ENCODE peak calls at places on chromosomes 2 and 18, in four cellular contexts. I is ascending aorta, A is cardiac muscle cell, Z is AG04450. O is an unnamed sample.

GRCh38 chr2:22282902-22283301 is 1102.1 kb upstream of the KLHL29 start:
- DNase-seq in A (peak; percentile 95), I (no peak), Z (no peak), O (no peak)

GRCh38 chr2:234293973-234294372 is 202.9 kb downstream of the ARL4C start:
- DNase-seq in I (no peak), Z (no peak), A (no peak), O (no peak)

GRCh38 chr18:13245481-13246000 is 27.0 kb downstream of the LDLRAD4 start:
- DNase-seq in Z (no peak), I (no peak), A (no peak), O (no peak)

GRCh38 chr2:241983571-241984270 is 114.2 kb downstream of the RTP5 start:
- DNase-seq in I (no peak), Z (no peak), A (no peak), O (no peak)

GRCh38 chr2:132415256-132416079 is 1.1 kb upstream of the GPR39 start:
- DNase-seq in Z (no peak), I (no peak), A (peak; percentile 20), O (no peak)

GRCh38 chr2:203718087-203718486 is 11.6 kb downstream of the CD28 start:
- DNase-seq in Z (no peak), I (no peak), A (peak; percentile 53), O (no peak)

GRCh38 chr2:209476367-209477191 is 52.7 kb downstream of the MAP2 start:
- DNase-seq in I (no peak), Z (no peak), A (peak; percentile 96), O (no peak)

GRCh38 chr2:148130571-148130970 is 109.7 kb downstream of the MBD5 start:
- DNase-seq in I (no peak), A (peak; percentile 21), Z (peak; percentile 15), O (peak; percentile 14)

GRCh38 chr2:233707979-233708644 is 4.6 kb upstream of the UGT1A5 start:
- DNase-seq in A (peak; percentile 59), I (no peak), Z (no peak), O (no peak)

GRCh38 chr2:57685047-57685446 is 361.6 kb upstream of the VRK2 start:
- DNase-seq in Z (no peak), A (no peak), I (no peak), O (no peak)
- TF ChIP-seq CTCF in Z (no peak), A (no peak), I (no peak), O (no peak)

GRCh38 chr2:173571887-173572680 is 217.4 kb downstream of the CDCA7 start:
- DNase-seq in I (no peak), A (peak; percentile 34), Z (no peak), O (no peak)
- H3K4me3 ChIP-seq in I (no peak overlapping the region), A (no peak overlapping the region), Z (no peak overlapping the region), O (no peak overlapping the region)

DNA sequence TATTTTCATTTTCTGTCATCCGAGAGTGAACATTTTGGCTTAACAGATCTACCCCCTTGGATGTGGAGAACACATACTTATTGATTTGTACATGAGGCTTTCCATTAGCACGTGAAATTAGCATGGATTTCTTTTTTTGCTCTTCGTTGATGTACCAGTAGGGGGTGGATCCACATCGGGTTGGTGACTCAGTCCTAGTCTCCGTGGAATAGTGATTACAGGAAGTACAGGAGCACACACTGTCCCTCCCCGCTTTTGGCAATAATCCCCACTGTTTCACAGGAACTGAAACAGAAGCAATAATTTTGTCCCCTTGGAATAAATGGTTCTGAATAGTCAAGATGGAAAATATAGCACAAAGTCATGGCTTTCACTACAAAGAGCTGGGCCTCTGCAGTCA is 229.0 kb downstream of the GALR1 start:
- DNase-seq in Z (no peak), I (no peak), A (peak; percentile 58), O (no peak)
- TF ChIP-seq CTCF in Z (no peak), I (no peak), A (peak; percentile 27), O (no peak)

DNA sequence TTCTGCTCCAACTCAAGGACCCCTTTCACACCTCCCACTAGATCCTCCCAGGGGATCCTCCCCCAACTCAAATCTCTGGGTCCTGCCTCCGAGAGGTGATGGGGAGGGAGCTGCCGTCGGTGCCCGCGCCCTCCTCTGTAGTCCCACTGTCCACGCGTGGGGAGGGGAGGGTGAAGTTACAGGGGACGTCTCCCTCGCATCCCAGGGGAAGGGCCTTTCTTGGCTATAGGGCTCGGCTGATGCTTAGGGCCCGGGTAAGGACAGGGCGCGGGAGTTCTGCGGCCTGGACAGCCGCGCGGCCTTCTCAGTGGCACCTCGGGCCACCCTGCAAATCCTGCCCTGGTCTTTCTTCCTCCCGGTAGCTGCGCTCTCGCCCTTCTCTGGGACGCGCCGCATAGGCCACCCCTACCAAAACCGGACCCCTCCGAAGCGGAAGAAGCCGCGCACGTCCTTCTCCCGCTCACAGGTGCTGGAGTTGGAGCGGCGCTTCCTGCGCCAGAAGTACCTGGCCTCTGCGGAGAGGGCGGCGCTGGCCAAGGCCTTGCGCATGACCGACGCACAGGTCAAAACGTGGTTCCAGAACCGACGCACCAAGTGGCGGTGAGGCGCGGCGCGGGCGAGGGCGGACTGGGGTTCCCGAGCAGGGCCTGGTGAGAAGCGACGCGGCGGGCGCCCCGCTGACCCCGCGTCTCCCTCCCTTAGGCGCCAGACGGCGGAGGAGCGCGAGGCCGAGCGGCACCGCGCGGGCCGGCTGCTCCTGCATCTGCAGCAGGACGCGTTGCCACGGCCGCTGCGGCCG is 1.2 kb downstream of the TLX2 start:
- DNase-seq in Z (no peak), I (no peak), A (no peak), O (no peak)
- H3K4me3 ChIP-seq in Z (no peak overlapping the region), I (peak overlapping the region; percentile 58), A (peak overlapping the region; percentile 10), O (no peak overlapping the region)

DNA sequence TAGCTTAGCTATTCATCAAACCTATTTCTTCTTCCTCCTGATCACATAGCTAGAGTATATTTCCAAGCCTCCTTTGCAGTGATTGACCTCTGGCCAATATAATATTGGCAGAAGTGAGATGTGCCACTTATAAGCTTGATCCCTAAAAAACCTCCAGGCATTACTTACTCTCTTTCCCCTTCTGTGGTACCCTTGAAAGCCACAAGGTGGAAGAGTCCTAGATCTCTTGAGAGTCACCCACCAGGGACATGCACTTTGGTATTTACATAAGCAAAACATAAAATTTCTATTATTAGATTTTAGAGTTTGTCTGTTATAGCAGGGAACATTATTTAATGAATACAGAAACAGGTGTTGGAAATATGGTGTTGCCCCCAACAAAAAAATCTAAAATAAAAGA is 112.0 kb downstream of the EXOC6B start:
- DNase-seq in A (no peak), I (no peak), Z (no peak), O (no peak)
- TF ChIP-seq CTCF in A (peak; percentile 5), I (no peak), Z (peak; percentile 6), O (no peak)

GRCh38 chr2:199383006-199383405 is 74.7 kb downstream of the SATB2 start:
- DNase-seq in Z (no peak), A (no peak), I (no peak), O (no peak)

GRCh38 chr2:199379251-199379650 is 78.5 kb downstream of the SATB2 start:
- DNase-seq in Z (no peak), A (no peak), I (no peak), O (no peak)

GRCh38 chr2:199381531-199381930 is 76.2 kb downstream of the SATB2 start:
- DNase-seq in Z (no peak), A (no peak), I (no peak), O (no peak)

GRCh38 chr2:199384043-199384442 is 73.7 kb downstream of the SATB2 start:
- DNase-seq in I (no peak), Z (no peak), A (no peak), O (no peak)

DNA sequence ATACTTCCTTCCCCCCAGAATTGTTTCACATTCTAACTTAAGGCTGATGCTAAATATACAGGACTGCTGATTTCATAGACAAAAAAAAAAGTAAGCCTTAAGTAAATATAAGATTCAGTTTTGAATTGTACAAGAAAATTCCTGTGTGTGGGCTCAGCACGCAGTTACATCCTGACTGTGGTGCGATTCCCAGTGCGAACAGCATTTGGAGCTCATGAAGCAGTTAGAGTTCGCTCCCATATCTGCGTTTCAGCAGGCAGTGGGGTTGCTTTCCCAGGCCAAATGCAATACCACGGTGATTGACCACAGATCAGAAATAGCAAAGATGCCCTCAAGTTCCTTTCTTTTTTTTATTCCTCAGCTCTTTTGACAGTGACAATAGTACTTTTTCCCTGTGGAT is 75.6 kb downstream of the SATB2 start:
- DNase-seq in I (no peak), A (peak; percentile 4), Z (no peak), O (no peak)
- H3K4me3 ChIP-seq in I (no peak overlapping the region), A (no peak overlapping the region), Z (no peak overlapping the region), O (no peak overlapping the region)

GRCh38 chr2:48080534-48081316 is 174.4 kb upstream of the FBXO11 start:
- DNase-seq in A (no peak), I (no peak), Z (no peak), O (no peak)
- TF ChIP-seq CTCF in A (no peak), I (no peak), Z (no peak), O (no peak)

GRCh38 chr2:110869472-110870446 is 137.4 kb downstream of the ACOXL start:
- DNase-seq in A (peak; percentile 32), Z (no peak), I (no peak), O (no peak)

GRCh38 chr2:110872521-110872920 is 140.1 kb downstream of the ACOXL start:
- DNase-seq in I (no peak), Z (no peak), A (no peak), O (no peak)

GRCh38 chr2:110868971-110869370 is 136.6 kb downstream of the ACOXL start:
- DNase-seq in I (no peak), A (no peak), Z (no peak), O (no peak)

GRCh38 chr2:110871637-110872036 is 139.3 kb downstream of the ACOXL start:
- DNase-seq in I (no peak), Z (no peak), A (no peak), O (no peak)

DNA sequence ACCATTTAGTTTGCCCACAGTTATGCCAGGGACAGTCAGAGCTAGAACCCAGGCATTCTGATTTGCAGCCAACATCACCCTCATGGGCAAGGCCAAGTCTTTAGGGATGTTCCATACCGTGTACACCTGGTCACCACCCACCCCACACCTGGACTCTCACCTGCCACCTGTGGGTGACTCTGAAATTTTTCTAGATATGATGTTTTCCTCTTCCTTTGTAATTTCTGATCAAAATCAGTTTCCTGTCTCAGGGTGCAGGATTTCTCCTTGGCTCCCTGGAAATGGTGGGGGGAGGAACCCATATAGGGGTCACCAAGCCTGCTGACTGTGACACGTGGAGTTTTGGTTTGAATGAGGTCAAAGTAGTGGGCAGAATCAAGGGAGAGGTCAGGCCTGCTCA is 138.2 kb downstream of the ACOXL start:
- DNase-seq in A (no peak), I (no peak), Z (no peak), O (no peak)
- H3K4me3 ChIP-seq in A (no peak overlapping the region), I (no peak overlapping the region), Z (no peak overlapping the region), O (no peak overlapping the region)

DNA sequence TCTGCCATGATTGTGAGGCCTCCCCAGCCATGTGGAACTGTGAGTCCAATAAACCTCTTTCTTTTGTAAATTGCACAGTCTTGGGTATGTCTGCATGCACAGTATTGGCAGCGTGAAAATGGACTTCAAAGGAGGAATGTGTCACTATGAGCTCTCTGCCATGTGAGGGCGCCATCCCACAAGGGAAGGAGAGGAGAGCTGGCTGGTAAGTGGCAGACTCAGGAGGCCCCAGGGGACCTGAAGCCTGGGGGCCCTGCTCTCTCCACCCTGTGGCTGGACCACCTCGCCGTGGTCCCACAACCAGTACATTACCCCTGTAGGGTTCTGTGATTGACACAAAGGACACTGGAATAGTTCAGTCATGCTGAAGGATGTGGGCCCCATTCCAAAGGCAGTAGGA is 122.1 kb downstream of the RPIA start:
- DNase-seq in Z (no peak), A (no peak), I (no peak), O (no peak)
- TF ChIP-seq CTCF in Z (no peak), A (no peak), I (no peak), O (no peak)